ENCODE peak calls at places on chromosome 5, in ten cellular contexts. B, U, K, D, L, H, G, I, V and P are unnamed samples.

GRCh38 chr5:58399951-58400350 is 59.9 kb downstream of the PLK2 start:
- DNase-seq in K (no peak), B (no peak), U (no peak), V (no peak), D (no peak), L (no peak), H (no peak), I (no peak), G (no peak), P (no peak)

GRCh38 chr5:73946278-73946677 is 320.3 kb downstream of the ARHGEF28 start:
- DNase-seq in U (no peak), H (no peak), L (no peak), B (peak; percentile 37), G (no peak), D (no peak), I (no peak), K (no peak), V (no peak), P (no peak)

GRCh38 chr5:105680858-105681257 is 1989.9 kb downstream of the EFNA5 start:
- DNase-seq in V (peak; percentile 44), I (no peak), L (no peak), U (no peak), B (no peak), D (no peak), H (no peak), K (no peak), G (no peak), P (no peak)

GRCh38 chr5:4540375-4541173 is 599.6 kb upstream of the ADAMTS16 start:
- DNase-seq in L (no peak), H (no peak), U (no peak), V (no peak), I (no peak), D (no peak), B (peak; percentile 79), G (no peak), K (no peak), P (no peak)

GRCh38 chr5:170522211-170523128 is 18.6 kb downstream of the KCNIP1 start:
- DNase-seq in K (no peak), V (peak; percentile 73), U (no peak), H (no peak), L (no peak), G (no peak), D (peak; percentile 77), I (no peak), B (no peak), P (no peak)

GRCh38 chr5:127979475-127979874 is 104.1 kb upstream of the SLC12A2 start:
- DNase-seq in K (no peak), I (no peak), G (no peak), V (no peak), H (no peak), B (no peak), L (no peak), U (no peak), D (no peak), P (no peak)

GRCh38 chr5:171484460-171484899 is 65.0 kb downstream of the FGF18 start:
- DNase-seq in D (no peak), U (no peak), L (peak; percentile 46), I (no peak), H (peak; percentile 26), G (peak; percentile 65), V (peak; percentile 87), K (no peak), B (no peak), P (peak; percentile 22)

GRCh38 chr5:159947708-159948358 is 31.6 kb downstream of the ADRA1B start:
- DNase-seq in K (no peak), G (no peak), D (no peak), I (peak; percentile 69), L (no peak), U (no peak), B (no peak), H (no peak), V (no peak), P (no peak)

GRCh38 chr5:5453131-5453530 is 30.7 kb downstream of the ICE1 start:
- DNase-seq in U (no peak), B (no peak), K (no peak), V (no peak), H (no peak), G (no peak), I (no peak), D (no peak), L (no peak), P (no peak)

GRCh38 chr5:149935431-149935901 is 9.1 kb downstream of the PDE6A start:
- DNase-seq in G (no peak), K (no peak), V (no peak), B (no peak), I (no peak), H (no peak), U (no peak), L (no peak), D (no peak), P (no peak)

GRCh38 chr5:53114988-53115387 is 5.4 kb upstream of the MOCS2 start:
- DNase-seq in K (no peak), U (no peak), D (no peak), H (peak; percentile 28), L (no peak), B (no peak), G (no peak), V (no peak), I (peak; percentile 54), P (no peak)

GRCh38 chr5:153654892-153655520 is 164.5 kb downstream of the GRIA1 start:
- DNase-seq in H (no peak), G (no peak), I (peak; percentile 9), U (no peak), D (no peak), K (no peak), L (no peak), B (no peak), V (no peak), P (no peak)

GRCh38 chr5:159883522-159883950 is 32.7 kb upstream of the ADRA1B start:
- DNase-seq in D (no peak), H (no peak), I (peak; percentile 89), G (no peak), K (no peak), V (peak; percentile 77), L (no peak), U (no peak), B (no peak), P (no peak)

GRCh38 chr5:35856186-35857003 is at the start of gene IL7R:
- DNase-seq in B (no peak), L (no peak), V (no peak), U (no peak), H (peak; percentile 77), G (no peak), K (no peak), D (no peak), I (peak; percentile 79), P (no peak)
- H3K4me3 ChIP-seq in B (no peak within 1 kb of the TSS), L (no peak within 1 kb of the TSS), V (peak within 1 kb of the TSS; percentile 56), U (no peak within 1 kb of the TSS), H (peak within 1 kb of the TSS; percentile 100), G (peak within 1 kb of the TSS; percentile 80), K (no peak within 1 kb of the TSS), D (no peak within 1 kb of the TSS), I (peak within 1 kb of the TSS; percentile 52), P (peak within 1 kb of the TSS; percentile 80)

GRCh38 chr5:179238628-179238970 is 106.7 kb downstream of the ADAMTS2 start:
- DNase-seq in B (no peak), D (no peak), L (peak; percentile 7), I (no peak), K (no peak), H (no peak), V (peak; percentile 45), G (no peak), U (no peak), P (no peak)

GRCh38 chr5:179237770-179238627 is 107.3 kb downstream of the ADAMTS2 start:
- DNase-seq in I (no peak), H (no peak), L (peak; percentile 5), U (no peak), B (no peak), G (peak; percentile 37), D (no peak), V (peak; percentile 58), K (no peak), P (peak; percentile 16)

GRCh38 chr5:179241175-179241574 is 104.1 kb downstream of the ADAMTS2 start:
- DNase-seq in D (no peak), B (no peak), G (no peak), H (no peak), K (no peak), V (peak; percentile 86), I (no peak), L (peak; percentile 42), U (no peak), P (no peak)

GRCh38 chr5:179240561-179240960 is 104.7 kb downstream of the ADAMTS2 start:
- DNase-seq in B (no peak), G (no peak), I (no peak), V (no peak), H (no peak), K (no peak), L (peak; percentile 7), D (no peak), U (no peak), P (peak; percentile 8)

DNA sequence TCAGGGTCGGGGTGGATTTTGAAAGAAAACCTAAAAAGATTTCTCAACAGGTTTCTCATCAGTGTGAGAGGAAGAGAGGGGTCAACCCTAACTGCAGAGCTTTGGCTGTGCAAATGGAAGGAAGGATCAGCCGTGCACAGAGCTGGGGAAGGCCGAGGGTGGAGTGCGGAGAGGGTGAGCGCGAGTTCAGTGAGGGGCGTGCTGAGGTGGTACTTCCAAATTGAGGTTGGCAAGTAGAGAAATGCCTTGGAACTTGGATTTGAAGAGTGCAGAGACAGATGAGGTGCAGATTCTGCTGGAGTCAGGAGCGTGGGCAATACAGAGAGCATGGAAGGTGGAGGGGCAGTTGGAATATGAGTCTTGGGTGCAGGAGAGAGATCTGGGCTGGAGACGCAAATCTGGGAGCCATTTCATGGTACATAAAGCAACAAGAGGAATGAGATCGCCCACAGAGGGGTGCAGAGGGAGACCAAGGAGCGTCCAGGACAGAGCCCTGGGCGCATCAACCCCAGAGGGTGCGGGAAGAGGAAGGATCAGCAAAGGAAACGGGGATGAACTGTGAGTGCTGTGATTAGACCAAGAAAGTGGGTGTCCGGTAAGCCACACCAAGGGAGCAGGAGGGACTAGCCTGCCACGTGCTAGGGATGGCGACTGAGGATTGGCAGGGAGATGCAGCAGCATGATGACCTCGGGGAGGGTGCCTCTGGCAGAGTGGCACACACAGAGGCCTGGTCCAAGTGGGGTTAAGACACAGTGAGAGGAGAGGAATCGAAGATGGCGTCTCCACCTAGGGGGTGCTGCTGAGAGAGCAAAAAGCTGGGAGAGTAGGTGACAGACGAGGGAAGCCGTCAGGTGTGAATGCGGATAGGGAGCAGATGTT is 105.8 kb downstream of the ADAMTS2 start:
- DNase-seq in U (no peak), B (no peak), L (peak; percentile 9), G (no peak), K (no peak), H (no peak), D (no peak), V (peak; percentile 64), I (no peak), P (peak; percentile 12)
- H3K27ac ChIP-seq in U (no peak overlapping the region), B (no peak overlapping the region), L (no peak overlapping the region), G (no peak overlapping the region), K (no peak overlapping the region), H (no peak overlapping the region), D (no peak overlapping the region), V (no peak overlapping the region), I (no peak overlapping the region), P (no peak overlapping the region)

GRCh38 chr5:169190860-169191259 is 110.1 kb downstream of the SLIT3 start:
- DNase-seq in L (no peak), B (no peak), V (no peak), H (no peak), U (no peak), D (no peak), I (no peak), K (no peak), G (no peak), P (no peak)
- H3K27me3 ChIP-seq in L (no peaks in the 10 kb centered on the region), B (no peaks in the 10 kb centered on the region), V (no peaks in the 10 kb centered on the region), H (peaks cover 2% of the 10 kb centered on the region), U (no peaks in the 10 kb centered on the region), D (no peaks in the 10 kb centered on the region), I (no peaks in the 10 kb centered on the region), K (no peaks in the 10 kb centered on the region), G (no peaks in the 10 kb centered on the region), P (no peaks in the 10 kb centered on the region)

GRCh38 chr5:8053270-8053669 is 184.3 kb downstream of the MTRR start:
- DNase-seq in G (no peak), H (no peak), V (no peak), K (no peak), B (peak; percentile 84), L (no peak), D (no peak), I (no peak), U (no peak), P (no peak)
- H3K4me3 ChIP-seq in G (no peak overlapping the region), H (no peak overlapping the region), V (no peak overlapping the region), K (no peak overlapping the region), B (no peak overlapping the region), L (no peak overlapping the region), D (no peak overlapping the region), I (no peak overlapping the region), U (no peak overlapping the region), P (no peak overlapping the region)